ENCODE peak calls at places on chromosomes 11 and 22, in eight cellular contexts. X, S, J, C, K, T, O and H are unnamed samples.

GRCh38 chr22:36659762-36660509 is 43.6 kb downstream of the CACNG2 start:
- DNase-seq in X (peak; percentile 32), S (no peak), J (peak; percentile 90), C (peak; percentile 93), K (no peak), T (peak; percentile 57), O (peak; percentile 48), H (peak; percentile 21)

GRCh38 chr22:50298937-50299656 is 8.3 kb downstream of the PLXNB2 start:
- DNase-seq in X (no peak), S (no peak), J (no peak), C (no peak), K (no peak), T (peak; percentile 86), O (no peak), H (peak; percentile 73)

GRCh38 chr22:22248878-22249277 is 4.3 kb downstream of the VPREB1 start:
- DNase-seq in X (no peak), S (no peak), J (no peak), C (no peak), K (no peak), T (no peak), O (no peak), H (peak; percentile 77)

GRCh38 chr22:41300661-41301060 is 664 bp upstream of the ZC3H7B start:
- DNase-seq in X (no peak), S (peak; percentile 44), J (no peak), C (no peak), K (no peak), T (no peak), O (no peak), H (no peak)

GRCh38 chr11:65634140-65634436 is 3.8 kb upstream of the SIPA1 start:
- DNase-seq in X (no peak), S (no peak), J (no peak), C (no peak), K (no peak), T (no peak), O (no peak), H (no peak)

GRCh38 chr11:130416906-130417305 is 11.5 kb downstream of the ADAMTS8 start:
- DNase-seq in X (no peak), S (no peak), J (no peak), C (no peak), K (no peak), T (peak; percentile 26), O (no peak), H (no peak)

GRCh38 chr11:10122337-10123197 is 171.5 kb downstream of the SBF2 start:
- DNase-seq in X (no peak), S (no peak), J (no peak), C (no peak), K (no peak), T (peak; percentile 16), O (no peak), H (no peak)

GRCh38 chr11:33638608-33639007 is 62.0 kb downstream of the C11orf91 start:
- DNase-seq in X (no peak), S (peak; percentile 35), J (no peak), C (no peak), K (no peak), T (no peak), O (no peak), H (no peak)

GRCh38 chr11:68042219-68043028 is 3.6 kb downstream of the TCIRG1 start:
- DNase-seq in X (no peak), S (no peak), J (no peak), C (no peak), K (no peak), T (peak; percentile 74), O (no peak), H (no peak)

GRCh38 chr11:125092669-125093068 is 18.8 kb downstream of the TMEM218 start:
- DNase-seq in X (no peak), S (no peak), J (no peak), C (no peak), K (no peak), T (peak; percentile 30), O (no peak), H (no peak)

GRCh38 chr22:37782340-37783168 is 25.2 kb upstream of the GCAT start:
- DNase-seq in X (no peak), S (no peak), J (no peak), C (no peak), K (no peak), T (peak; percentile 62), O (no peak), H (no peak)

GRCh38 chr11:28393348-28393747 is 285.2 kb downstream of the METTL15 start:
- DNase-seq in X (no peak), S (no peak), J (no peak), C (no peak), K (no peak), T (no peak), O (no peak), H (no peak)